ENCODE peak calls at places on chromosome 18, in four cellular contexts. X is GM20000, J is BE2C, Y is B cell. V is an unnamed sample.

GRCh38 chr18:52657063-52657462 is 317.1 kb downstream of the DCC start:
- DNase-seq in X (no peak), J (no peak), Y (no peak), V (no peak)

GRCh38 chr18:22412502-22412901 is 5.2 kb downstream of the CTAGE1 start:
- DNase-seq in X (no peak), J (no peak), Y (no peak), V (no peak)

GRCh38 chr18:939167-939566 is 34.5 kb downstream of the ADCYAP1 start:
- DNase-seq in X (no peak), J (no peak), Y (no peak), V (no peak)

GRCh38 chr18:11115268-11115667 is 34.1 kb downstream of the PIEZO2 start:
- DNase-seq in X (no peak), J (no peak), Y (no peak), V (no peak)

GRCh38 chr18:62809900-62810299 is 94.6 kb downstream of the PHLPP1 start:
- DNase-seq in X (no peak), J (no peak), Y (no peak), V (no peak)

GRCh38 chr18:12645264-12645663 is 12.6 kb downstream of the SPIRE1 start:
- DNase-seq in X (no peak), J (no peak), Y (no peak), V (no peak)

GRCh38 chr18:12857215-12857924 is 26.7 kb downstream of the PTPN2 start:
- DNase-seq in X (no peak), J (no peak), Y (no peak), V (no peak)

GRCh38 chr18:24731981-24732380 is 271.5 kb downstream of the HRH4 start:
- DNase-seq in X (no peak), J (no peak), Y (no peak), V (no peak)

GRCh38 chr18:38493991-38494559 is 928.5 kb upstream of the CELF4 start:
- DNase-seq in X (no peak), J (no peak), Y (no peak), V (no peak)